ENCODE peak calls at places on chromosomes 4 and X, in eight cellular contexts. Z, W, K, C, Y, Q, V and N are unnamed samples.

GRCh38 chr4:152357206-152357605 is 178.7 kb downstream of the FBXW7 start:
- DNase-seq in C (no peak), Y (no peak), W (no peak), Z (peak; percentile 57), K (peak; percentile 81), V (no peak), Q (peak; percentile 14), N (peak; percentile 61)

GRCh38 chrX:49192722-49193328 is 6.7 kb upstream of the PRICKLE3 start:
- DNase-seq in V (no peak), K (peak; percentile 47), Z (no peak), W (no peak), C (no peak), Y (peak; percentile 49), Q (no peak), N (peak; percentile 8)

GRCh38 chr4:174461438-174462106 is 60.7 kb downstream of the HPGD start:
- DNase-seq in Y (no peak), Q (no peak), V (no peak), C (no peak), Z (no peak), W (no peak), K (peak; percentile 12), N (peak; percentile 16)

GRCh38 chr4:93710847-93711430 is 117.6 kb upstream of the ATOH1 start:
- DNase-seq in C (no peak), Z (no peak), Q (no peak), W (no peak), Y (no peak), K (no peak), V (no peak), N (no peak)

GRCh38 chrX:11130142-11130541 is 19.0 kb downstream of the HCCS start:
- DNase-seq in Q (no peak), W (no peak), Z (no peak), K (no peak), C (no peak), Y (no peak), V (no peak), N (no peak)

GRCh38 chr4:88573995-88574394 is 18.3 kb upstream of the HERC3 start:
- DNase-seq in Q (no peak), V (no peak), C (no peak), K (no peak), Z (peak; percentile 44), Y (no peak), W (no peak), N (peak; percentile 12)

GRCh38 chrX:47807548-47807947 is 29.2 kb upstream of the ZNF81 start:
- DNase-seq in K (no peak), W (no peak), C (no peak), Z (no peak), V (no peak), Y (no peak), Q (no peak), N (no peak)

GRCh38 chr4:176290520-176290919 is 21.5 kb upstream of the ASB5 start:
- DNase-seq in C (no peak), V (no peak), Q (no peak), W (no peak), Y (no peak), K (no peak), Z (no peak), N (no peak)

GRCh38 chr4:142265536-142265935 is 580.6 kb downstream of the INPP4B start:
- DNase-seq in K (peak; percentile 72), W (no peak), Z (peak; percentile 59), V (no peak), C (no peak), Q (peak; percentile 70), Y (no peak), N (peak; percentile 47)

GRCh38 chr4:128107766-128108165 is 46.7 kb downstream of the LARP1B start:
- DNase-seq in C (no peak), V (no peak), K (peak; percentile 93), Z (no peak), W (no peak), Q (no peak), Y (no peak), N (peak; percentile 57)

GRCh38 chr4:41573458-41574129 is 35.6 kb downstream of the LIMCH1 start:
- DNase-seq in C (no peak), W (no peak), Q (peak; percentile 59), V (no peak), K (peak; percentile 49), Z (no peak), Y (no peak), N (no peak)